ENCODE peak calls at places on chromosomes 13 and 19, in four cellular contexts. N is heart left ventricle, R is A549, J is IMR-90. B is an unnamed sample.

GRCh38 chr13:96925466-96925865 is 68.8 kb downstream of the OXGR1 start:
- ATAC-seq in J (no peak), R (no peak), N (no peak), B (no peak)

GRCh38 chr19:28884786-28885476 is 328.0 kb downstream of the UQCRFS1 start:
- ATAC-seq in R (no peak), J (no peak), N (peak; percentile 58), B (no peak)

GRCh38 chr13:39461685-39462266 is 141.2 kb downstream of the LHFPL6 start:
- ATAC-seq in N (no peak), J (peak; percentile 81), R (no peak), B (no peak)

GRCh38 chr13:51151463-51151862 is 40.4 kb upstream of the C13orf42 start:
- ATAC-seq in R (no peak), J (no peak), N (no peak), B (no peak)

GRCh38 chr19:13195678-13196077 is 45.5 kb downstream of the IER2 start:
- ATAC-seq in N (no peak), R (no peak), J (no peak), B (no peak)

GRCh38 chr13:27018882-27019281 is 152.7 kb downstream of the USP12 start:
- ATAC-seq in R (no peak), J (no peak), N (no peak), B (no peak)

GRCh38 chr19:29492761-29493160 is 33.0 kb upstream of the VSTM2B start:
- ATAC-seq in R (no peak), N (no peak), J (no peak), B (no peak)

GRCh38 chr13:34678154-34678553 is 263.9 kb upstream of the NBEA start:
- ATAC-seq in N (no peak), J (no peak), R (peak; percentile 95), B (no peak)

GRCh38 chr19:46373573-46374359 is 26.9 kb downstream of the PPP5C start:
- ATAC-seq in N (peak; percentile 81), J (peak; percentile 58), R (peak; percentile 80), B (peak; percentile 68)

GRCh38 chr13:100209857-100210580 is 121.1 kb downstream of the PCCA start:
- ATAC-seq in J (peak; percentile 42), R (no peak), N (no peak), B (no peak)

GRCh38 chr13:99225078-99225477 is 24.4 kb downstream of the UBAC2 start:
- ATAC-seq in R (no peak), J (no peak), N (peak; percentile 16), B (no peak)

GRCh38 chr19:18662972-18663732 is 20.3 kb upstream of the CRTC1 start:
- ATAC-seq in N (no peak), J (no peak), R (no peak), B (no peak)

GRCh38 chr13:49836516-49836915 is 44.0 kb upstream of the KPNA3 start:
- ATAC-seq in J (no peak), R (no peak), N (no peak), B (no peak)

GRCh38 chr13:30907167-30907761 is 1.2 kb downstream of the MEDAG start:
- ATAC-seq in R (no peak), J (peak; percentile 53), N (peak; percentile 4), B (no peak)

GRCh38 chr13:58452123-58452623 is 820.6 kb downstream of the PCDH17 start:
- ATAC-seq in N (no peak), J (no peak), R (no peak), B (no peak)

GRCh38 chr19:46919324-46919723 is 58.5 kb downstream of the ARHGAP35 start:
- ATAC-seq in N (no peak), J (peak; percentile 71), R (no peak), B (no peak)

GRCh38 chr19:45469835-45470146 is 2.0 kb downstream of the FOSB start:
- ATAC-seq in N (peak; percentile 79), R (no peak), J (peak; percentile 79), B (no peak)

GRCh38 chr13:109998808-109999528 is 212.6 kb upstream of the IRS2 start:
- ATAC-seq in N (no peak), J (peak; percentile 84), R (peak; percentile 96), B (no peak)

GRCh38 chr19:29017788-29018187 is 195.2 kb downstream of the UQCRFS1 start:
- ATAC-seq in J (no peak), R (no peak), N (no peak), B (no peak)

GRCh38 chr13:74305876-74306275 is 171.7 kb upstream of the KLF12 start:
- ATAC-seq in R (no peak), N (no peak), J (no peak), B (no peak)

GRCh38 chr19:42279902-42280760 is 11.1 kb downstream of the CIC start:
- ATAC-seq in J (peak; percentile 47), N (peak; percentile 62), R (peak; percentile 46), B (peak; percentile 60)

GRCh38 chr13:49629947-49630346 is 1.6 kb downstream of the ARL11 start:
- ATAC-seq in R (no peak), J (peak; percentile 30), N (no peak), B (no peak)

GRCh38 chr19:13053761-13054604 is 48.7 kb downstream of the LYL1 start:
- ATAC-seq in R (peak; percentile 32), N (peak; percentile 73), J (peak; percentile 65), B (peak; percentile 69)

GRCh38 chr19:51016798-51017683 is 2.5 kb downstream of the KLK10 start:
- ATAC-seq in N (peak; percentile 65), J (peak; percentile 56), R (peak; percentile 63), B (no peak)

DNA sequence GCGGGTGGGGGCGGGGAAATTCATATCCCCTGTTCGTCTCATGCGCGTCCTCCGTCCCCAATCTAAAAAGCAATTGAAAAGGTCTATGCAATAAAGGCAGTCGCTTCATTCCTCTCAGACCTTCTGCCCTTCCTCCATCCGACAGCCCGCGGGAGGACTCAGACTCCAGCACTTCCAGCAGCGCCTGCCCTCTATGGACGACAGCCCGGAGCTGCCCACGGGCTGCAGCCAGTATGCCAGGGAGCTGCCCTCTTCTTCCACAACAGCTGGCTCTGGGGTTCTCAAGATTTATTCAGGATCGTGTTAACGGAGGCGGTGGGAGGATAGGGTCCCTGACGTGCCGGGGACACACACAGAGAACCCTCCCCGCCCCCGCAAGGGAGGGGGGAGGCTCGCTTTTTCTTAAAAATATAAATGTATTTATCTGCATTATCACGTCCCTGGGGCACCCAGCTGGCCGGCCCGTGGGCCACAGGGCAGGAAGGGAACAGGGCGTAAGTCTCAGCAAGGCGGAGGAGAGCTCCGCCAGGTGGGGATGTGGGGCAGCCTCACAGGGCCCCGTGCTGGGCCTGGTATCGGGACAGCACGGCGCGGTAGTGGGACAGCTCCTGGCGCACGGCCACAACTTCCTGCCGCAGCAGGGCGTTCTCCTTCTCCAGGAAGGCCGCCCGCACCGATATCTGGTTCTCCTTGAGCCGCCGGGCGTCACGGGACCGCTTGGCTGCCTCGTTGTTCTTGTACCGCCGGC is 6.7 kb downstream of the DBP start:
- ATAC-seq in J (peak; percentile 9), N (peak; percentile 18), R (no peak), B (peak; percentile 23)
- TF ChIP-seq CTCF in J (peak; percentile 13), N (peak; percentile 26), R (no peak), B (peak; percentile 38)

GRCh38 chr19:34733826-34734600 is at the start of gene ZNF181:
- ATAC-seq in J (peak; percentile 94), R (peak; percentile 92), N (peak; percentile 93), B (peak; percentile 95)
- TF ChIP-seq POLR2A in J (peak; percentile 81), R (peak; percentile 90), N (peak; percentile 61), B (peak; percentile 56)

DNA sequence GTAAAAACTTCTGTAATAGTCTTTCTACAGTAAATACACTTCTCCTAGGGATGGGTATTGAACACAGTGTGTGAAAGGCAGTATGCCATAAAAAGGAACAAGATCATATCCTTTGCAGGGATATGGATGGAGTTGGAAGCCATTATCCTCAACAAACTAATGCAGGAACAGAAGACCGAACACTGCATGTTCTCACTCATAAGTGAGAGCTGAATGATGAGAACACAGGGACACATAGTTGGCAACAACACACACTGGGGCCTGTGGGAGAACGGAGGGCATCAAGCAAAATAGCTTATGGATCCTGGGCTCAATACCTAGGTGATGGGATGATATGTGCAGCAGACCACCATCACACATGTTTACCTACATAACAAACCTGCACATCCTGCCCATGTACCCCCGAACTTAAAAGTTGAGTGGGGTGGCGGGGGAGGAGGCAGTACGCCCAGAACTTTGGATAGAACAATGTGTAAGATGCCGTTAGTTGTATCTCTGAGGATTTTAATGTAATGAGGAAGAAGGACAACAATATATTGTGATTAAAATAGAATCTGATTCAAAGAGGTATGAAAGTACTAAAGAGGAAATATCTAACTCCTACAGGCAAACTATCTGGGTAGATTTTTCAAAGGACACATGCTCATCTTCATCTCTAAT is 183.2 kb downstream of the NDFIP2 start:
- ATAC-seq in R (no peak), N (peak; percentile 65), J (no peak), B (no peak)
- H3K4me1 ChIP-seq in R (no peaks in the 10 kb centered on the region), N (peaks cover 6% of the 10 kb centered on the region), J (no peaks in the 10 kb centered on the region), B (peaks cover under 1% of the 10 kb centered on the region)

DNA sequence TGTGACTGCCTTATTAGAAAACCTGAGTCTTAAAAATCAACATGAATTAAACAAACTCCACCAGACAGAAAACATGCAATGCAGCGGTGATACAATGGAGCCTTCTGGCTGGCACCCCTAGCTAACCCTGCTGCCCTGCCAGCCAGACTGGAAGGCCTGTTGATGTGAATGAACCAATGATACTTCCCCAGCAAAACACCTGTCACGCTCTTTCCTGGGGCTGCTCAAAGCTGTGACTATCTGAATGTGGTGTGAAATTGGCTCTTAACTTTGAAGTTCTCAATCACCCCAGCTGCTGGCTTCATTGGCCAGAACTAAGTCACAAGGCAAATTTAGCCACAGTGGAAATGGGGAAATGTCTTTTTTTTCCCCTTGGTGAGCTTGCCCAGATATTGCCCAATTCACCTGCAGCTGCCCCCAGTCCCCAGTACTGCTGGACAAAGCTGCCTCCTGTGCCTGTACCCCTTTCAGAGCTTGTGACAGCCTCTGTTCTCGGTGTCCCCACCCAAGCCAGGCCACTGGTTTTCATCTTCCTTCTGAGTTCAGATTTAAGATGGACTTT is 147.3 kb downstream of the SLC7A1 start:
- ATAC-seq in R (no peak), J (no peak), N (peak; percentile 72), B (no peak)
- TF ChIP-seq CTCF in R (no peak), J (no peak), N (no peak), B (no peak)

DNA sequence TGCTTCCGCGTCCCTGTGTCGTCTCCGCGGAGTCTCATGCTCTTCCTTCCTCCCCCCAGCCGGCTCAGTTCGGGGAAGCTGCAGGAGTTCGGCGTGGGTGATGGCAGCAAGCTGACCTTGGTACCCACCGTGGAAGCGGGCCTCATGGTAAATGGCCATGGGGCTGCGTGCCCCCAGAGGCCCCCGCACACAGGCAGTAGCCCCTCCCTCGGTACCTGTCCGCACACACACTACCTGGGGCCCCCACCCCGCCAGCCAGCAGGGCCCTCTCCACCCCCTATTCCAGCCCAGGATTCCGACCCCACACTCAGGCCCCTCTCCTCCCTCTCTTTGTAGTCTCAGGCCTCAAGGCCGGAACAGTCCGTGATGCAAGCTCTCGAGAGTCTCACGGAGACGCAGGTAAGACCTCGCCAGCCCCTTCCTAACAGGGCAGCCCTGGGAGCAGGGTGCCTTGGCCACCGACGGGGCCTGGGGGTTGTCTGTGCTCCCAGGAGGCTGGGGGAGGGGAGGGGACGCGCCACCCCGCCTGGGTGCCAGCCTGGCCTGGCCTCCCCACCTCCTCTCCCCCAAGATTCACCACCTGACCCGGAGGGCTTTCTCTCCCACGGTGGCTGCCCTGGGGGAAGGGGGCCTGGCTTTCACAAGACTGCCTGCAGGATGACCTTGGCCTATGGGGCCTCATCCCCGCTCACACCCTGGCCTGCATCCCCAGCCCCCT is 3.3 kb downstream of the MIDN start:
- ATAC-seq in R (peak; percentile 3), J (no peak), N (peak; percentile 0), B (no peak)
- TF ChIP-seq POLR2A in R (no peak), J (peak; percentile 29), N (no peak), B (no peak)

GRCh38 chr19:22428299-22428913 is 6.3 kb upstream of the ZNF98 start:
- ATAC-seq in N (no peak), R (no peak), J (no peak), B (no peak)
- H3K4me1 ChIP-seq in N (no peaks in the 10 kb centered on the region), R (no peaks in the 10 kb centered on the region), J (no peaks in the 10 kb centered on the region), B (no peaks in the 10 kb centered on the region)

B was measured in gastroesophageal sphincter.